ENCODE peak calls at places on chromosomes 2 and 18, in four cellular contexts. G is IMR-90, B is mesenchymal stem cell, U is neuronal stem cell. N is an unnamed sample.

GRCh38 chr2:40455661-40456060 is 3.8 kb upstream of the SLC8A1 start:
- DNase-seq in U (no peak), B (no peak), G (peak), N (no peak)

GRCh38 chr2:36450466-36451196 is 95.1 kb downstream of the CRIM1 start:
- DNase-seq in B (peak), G (peak), U (no peak), N (no peak)

GRCh38 chr18:13232060-13232917 is 13.7 kb downstream of the LDLRAD4 start:
- DNase-seq in U (no peak), G (no peak), B (no peak), N (no peak)

GRCh38 chr18:37668971-37669747 is 103.6 kb upstream of the CELF4 start:
- DNase-seq in U (peak), G (no peak), B (no peak), N (peak)

GRCh38 chr2:184205048-184205596 is 393.2 kb upstream of the ZNF804A start:
- DNase-seq in U (no peak), G (no peak), B (no peak), N (no peak)

GRCh38 chr2:160324161-160324768 is 124.2 kb upstream of the ITGB6 start:
- DNase-seq in B (peak), U (no peak), G (peak), N (no peak)

GRCh38 chr18:35436076-35436649 is 59.0 kb upstream of the ZNF396 start:
- DNase-seq in U (no peak), G (peak), B (no peak), N (no peak)

GRCh38 chr18:23683671-23684070 is 5.6 kb upstream of the LAMA3 start:
- DNase-seq in G (peak), B (no peak), U (no peak), N (no peak)

GRCh38 chr2:33276868-33277503 is 199.5 kb upstream of the RASGRP3 start:
- DNase-seq in B (no peak), G (no peak), U (no peak), N (no peak)

GRCh38 chr2:195612515-195613495 is 44.2 kb upstream of the SLC39A10 start:
- DNase-seq in U (peak), G (peak), B (peak), N (peak)

GRCh38 chr2:30201990-30202389 is 29.3 kb upstream of the LBH start:
- DNase-seq in U (no peak), G (peak), B (no peak), N (no peak)

GRCh38 chr2:190524928-190525327 is 9.6 kb downstream of the NEMP2 start:
- DNase-seq in G (no peak), U (no peak), B (no peak), N (no peak)

GRCh38 chr2:170817247-170817998 is 736 bp downstream of the GAD1 start:
- DNase-seq in G (peak), U (peak), B (peak), N (peak)

GRCh38 chr2:205746408-205746785 is 64.1 kb downstream of the NRP2 start:
- DNase-seq in G (no peak), B (no peak), U (no peak), N (no peak)

GRCh38 chr2:235934059-235934896 is 233.9 kb downstream of the GBX2 start:
- DNase-seq in U (no peak), G (peak), B (peak), N (peak)

GRCh38 chr2:230713331-230714121 is 884 bp downstream of the CAB39 start:
- DNase-seq in B (no peak), U (peak), G (no peak), N (peak)

GRCh38 chr2:32647180-32647651 is 19.4 kb downstream of the TTC27 start:
- DNase-seq in G (peak), B (peak), U (no peak), N (no peak)

GRCh38 chr2:235553291-235553690 is 59.4 kb downstream of the AGAP1 start:
- DNase-seq in U (no peak), G (no peak), B (no peak), N (no peak)

GRCh38 chr2:77488141-77488540 is 34.0 kb downstream of the LRRTM4 start:
- DNase-seq in B (no peak), U (no peak), G (no peak), N (no peak)

GRCh38 chr2:159497256-159497655 is 119.1 kb downstream of the BAZ2B start:
- DNase-seq in U (no peak), B (peak), G (peak), N (no peak)

GRCh38 chr2:223026357-223027110 is 25.5 kb upstream of the KCNE4 start:
- DNase-seq in U (no peak), B (peak), G (peak), N (no peak)

GRCh38 chr2:32947076-32947483 is 327 bp downstream of the LTBP1 start:
- DNase-seq in B (no peak), U (peak), G (no peak), N (no peak)

GRCh38 chr2:88281302-88282217 is 111.4 kb downstream of the THNSL2 start:
- DNase-seq in U (peak), G (no peak), B (no peak), N (no peak)

GRCh38 chr2:241002275-241003046 is 4.0 kb downstream of the SNED1 start:
- DNase-seq in U (no peak), B (no peak), G (no peak), N (no peak)

GRCh38 chr2:15630958-15631719 is 39.5 kb downstream of the DDX1 start:
- DNase-seq in B (no peak), U (no peak), G (no peak), N (no peak)

GRCh38 chr2:25672500-25673169 is 742 bp downstream of the DTNB start:
- DNase-seq in G (peak), U (peak), B (peak), N (peak)

GRCh38 chr2:39094717-39095363 is 26.0 kb downstream of the SOS1 start:
- DNase-seq in G (peak), B (peak), U (no peak), N (no peak)

GRCh38 chr2:29923110-29923721 is 1.8 kb upstream of the ALK start:
- DNase-seq in U (peak), G (peak), B (peak), N (peak)

GRCh38 chr2:99389946-99390345 is 52.8 kb downstream of the EIF5B start:
- DNase-seq in B (no peak), U (no peak), G (no peak), N (no peak)

GRCh38 chr2:171347591-171348032 is 86.2 kb downstream of the METTL8 start:
- DNase-seq in U (no peak), G (peak), B (peak), N (no peak)

GRCh38 chr2:14761118-14761517 is 128.6 kb downstream of the LRATD1 start:
- DNase-seq in B (no peak), G (no peak), U (no peak), N (no peak)

GRCh38 chr2:12434609-12435008 is 282.1 kb upstream of the TRIB2 start:
- DNase-seq in B (no peak), U (no peak), G (no peak), N (no peak)

GRCh38 chr18:74292541-74292858 is 737 bp upstream of the CYB5A start:
- DNase-seq in G (no peak), B (no peak), U (no peak), N (no peak)

GRCh38 chr2:1584051-1584531 is 160.2 kb downstream of the PXDN start:
- DNase-seq in B (no peak), U (no peak), G (no peak), N (no peak)

GRCh38 chr2:120670771-120671480 is 64.7 kb upstream of the GLI2 start:
- DNase-seq in U (no peak), G (no peak), B (no peak), N (no peak)

GRCh38 chr2:120669971-120670370 is 65.7 kb upstream of the GLI2 start:
- DNase-seq in G (no peak), B (no peak), U (no peak), N (no peak)

GRCh38 chr2:120670371-120670770 is 65.3 kb upstream of the GLI2 start:
- DNase-seq in U (no peak), G (no peak), B (no peak), N (no peak)

GRCh38 chr2:120667981-120668380 is 67.7 kb upstream of the GLI2 start:
- DNase-seq in B (no peak), U (no peak), G (no peak), N (no peak)

DNA sequence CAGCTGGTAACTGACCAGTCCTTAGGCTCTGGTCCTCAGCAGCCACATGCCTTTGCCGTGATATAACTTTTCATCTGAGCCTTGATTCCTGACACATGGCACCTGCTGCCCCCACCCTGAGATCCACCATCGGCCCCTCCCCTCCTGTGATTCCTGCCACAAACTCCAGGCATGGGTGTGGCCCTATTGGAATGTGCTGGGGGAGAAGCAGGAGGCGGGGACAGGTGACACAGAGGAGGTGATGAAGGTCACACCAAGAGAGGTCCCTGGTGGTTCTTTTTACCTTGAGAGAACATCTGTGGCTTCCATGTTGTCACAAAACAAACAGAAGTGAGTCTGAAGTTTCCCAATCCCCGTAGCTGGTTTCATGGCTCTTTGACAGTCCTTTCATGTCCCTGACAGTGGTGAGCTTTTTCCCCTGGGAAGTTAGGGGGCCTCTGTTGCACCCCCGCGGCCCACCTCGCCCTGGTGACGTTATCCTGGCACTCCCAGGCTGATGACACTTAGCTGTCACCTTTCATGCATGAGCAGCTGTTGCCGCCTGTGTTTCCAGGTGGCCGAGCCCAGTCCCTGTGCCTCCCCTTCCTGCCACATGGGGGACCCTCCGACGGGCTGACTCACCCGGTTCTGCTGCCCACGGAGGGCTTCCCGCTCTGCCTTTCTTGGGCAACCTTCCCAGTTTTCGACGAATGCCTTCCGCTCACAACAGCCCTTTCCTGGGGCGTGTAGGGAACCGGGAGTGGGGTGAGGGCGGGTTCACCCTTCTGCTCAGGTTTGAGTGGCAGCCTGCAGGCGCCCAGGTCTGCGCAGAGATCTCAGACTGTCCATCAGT is 66.3 kb upstream of the GLI2 start:
- DNase-seq in B (peak), G (peak), U (no peak), N (peak)
- H3K18ac ChIP-seq in B (no peak), G (no peak), U (no peak), N (no peak)

GRCh38 chr2:218295029-218295428 is 2.7 kb upstream of the TMBIM1 start:
- DNase-seq in B (no peak), G (no peak), U (no peak), N (no peak)

GRCh38 chr2:218296200-218296599 is 3.9 kb upstream of the TMBIM1 start:
- DNase-seq in B (no peak), G (no peak), U (no peak), N (no peak)

GRCh38 chr2:218293715-218294429 is 1.6 kb upstream of the TMBIM1 start:
- DNase-seq in B (no peak), G (no peak), U (no peak), N (no peak)

GRCh38 chr2:218292700-218293014 is 354 bp upstream of the TMBIM1 start:
- DNase-seq in G (no peak), B (no peak), U (no peak), N (no peak)

GRCh38 chr2:218294430-218294999 is 2.2 kb upstream of the TMBIM1 start:
- DNase-seq in U (no peak), B (no peak), G (no peak), N (no peak)
- H3K18ac ChIP-seq in U (no peak), B (no peak), G (no peak), N (no peak)

DNA sequence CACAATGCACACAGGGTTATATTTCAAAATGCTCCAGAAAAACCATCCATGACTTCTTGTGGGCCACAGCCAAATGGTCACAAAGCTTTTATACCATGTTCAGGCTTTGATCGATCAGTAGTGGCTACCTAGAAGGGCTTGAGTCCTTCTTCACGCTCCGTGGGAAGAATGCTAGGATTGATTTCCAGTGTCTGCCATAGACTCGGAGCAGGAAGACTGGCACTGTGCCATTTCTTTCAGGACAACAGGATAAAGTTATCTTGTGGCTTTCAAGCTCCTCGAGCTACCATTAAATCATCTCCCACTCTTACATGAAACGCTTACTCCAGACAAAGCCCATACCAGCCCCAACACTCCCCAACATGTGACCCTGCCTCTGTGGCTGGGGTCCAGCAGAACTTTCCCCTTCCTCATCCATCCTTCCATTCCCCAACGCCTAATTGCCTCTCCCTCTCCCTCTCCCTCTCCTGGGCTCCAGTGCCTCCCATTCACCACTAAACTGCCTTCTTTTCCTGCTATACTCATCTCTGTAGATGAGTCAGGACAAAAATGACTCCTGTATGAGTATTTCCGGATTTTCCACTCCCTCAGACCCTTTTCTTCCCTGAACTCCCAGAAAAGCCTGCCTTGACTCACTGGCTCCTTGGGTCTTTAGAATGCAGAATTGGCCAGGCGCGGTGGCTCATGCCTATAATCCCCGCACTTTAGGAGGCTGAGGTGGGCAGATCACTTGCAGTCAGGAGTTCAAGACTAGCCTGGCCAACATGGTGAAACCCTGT is 40.9 kb downstream of the ADD2 start:
- DNase-seq in U (no peak), G (peak), B (no peak), N (peak)
- H3K18ac ChIP-seq in U (no peak), G (no peak), B (no peak), N (peak)

GRCh38 chr18:32769242-32770180 is 3.3 kb downstream of the KLHL14 start:
- DNase-seq in G (no peak), U (no peak), B (peak), N (peak)

GRCh38 chr18:32771169-32771751 is 1.6 kb downstream of the KLHL14 start:
- DNase-seq in U (no peak), G (no peak), B (peak), N (peak)

GRCh38 chr18:32768646-32769206 is 4.1 kb downstream of the KLHL14 start:
- DNase-seq in B (peak), U (no peak), G (no peak), N (no peak)

GRCh38 chr18:32770651-32771168 is 2.1 kb downstream of the KLHL14 start:
- DNase-seq in B (no peak), G (no peak), U (no peak), N (peak)

DNA sequence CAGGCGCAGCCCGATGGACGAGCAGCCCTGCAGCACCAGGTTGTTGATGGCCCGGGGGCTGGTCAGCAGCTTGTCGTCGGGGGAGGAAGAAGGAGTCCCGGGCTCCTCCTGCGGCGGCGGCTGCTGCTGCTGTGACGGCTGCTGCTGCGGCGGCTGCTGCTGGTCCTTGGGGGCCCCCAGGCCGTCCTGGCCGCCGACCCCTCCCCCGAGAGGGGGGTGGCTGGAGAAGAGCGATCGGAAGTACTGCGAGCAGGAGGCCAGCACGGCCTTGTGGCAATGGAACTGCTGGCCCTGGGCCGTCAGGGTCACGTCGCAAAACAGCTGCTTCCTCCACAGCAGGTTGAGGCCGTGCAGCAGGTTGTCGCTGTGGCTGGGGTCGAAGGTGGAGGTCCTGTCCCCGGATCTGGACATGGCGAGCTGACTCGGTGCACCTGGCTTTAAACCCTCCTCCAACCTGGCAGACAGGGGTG is 2.6 kb downstream of the KLHL14 start:
- DNase-seq in B (peak), U (no peak), G (no peak), N (peak)
- H3K18ac ChIP-seq in B (peak), U (peak), G (no peak), N (no peak)

DNA sequence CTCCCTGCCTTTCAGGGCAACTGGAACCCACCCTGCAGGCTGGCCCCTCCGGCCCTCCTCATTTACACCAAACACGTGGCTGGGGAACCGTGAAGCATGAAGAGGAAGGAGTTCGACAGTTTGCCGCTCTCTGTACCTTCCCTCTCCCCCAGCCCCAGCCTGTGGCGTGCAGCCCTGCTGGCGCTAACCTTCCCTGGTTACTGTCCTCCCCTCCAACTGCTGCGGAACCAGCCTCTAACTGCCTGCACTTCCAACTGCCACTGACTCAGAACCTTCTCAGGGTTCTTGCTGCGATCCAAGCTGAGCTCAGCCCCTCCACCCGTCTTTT is 19.2 kb upstream of the GNAL start:
- DNase-seq in B (no peak), G (no peak), U (no peak), N (peak)
- H3K18ac ChIP-seq in B (no peak), G (no peak), U (peak), N (no peak)

GRCh38 chr2:239171643-239172042 is 229.2 kb downstream of the HDAC4 start:
- DNase-seq in G (no peak), B (no peak), U (no peak), N (no peak)
- H3K18ac ChIP-seq in G (no peak), B (no peak), U (no peak), N (no peak)

DNA sequence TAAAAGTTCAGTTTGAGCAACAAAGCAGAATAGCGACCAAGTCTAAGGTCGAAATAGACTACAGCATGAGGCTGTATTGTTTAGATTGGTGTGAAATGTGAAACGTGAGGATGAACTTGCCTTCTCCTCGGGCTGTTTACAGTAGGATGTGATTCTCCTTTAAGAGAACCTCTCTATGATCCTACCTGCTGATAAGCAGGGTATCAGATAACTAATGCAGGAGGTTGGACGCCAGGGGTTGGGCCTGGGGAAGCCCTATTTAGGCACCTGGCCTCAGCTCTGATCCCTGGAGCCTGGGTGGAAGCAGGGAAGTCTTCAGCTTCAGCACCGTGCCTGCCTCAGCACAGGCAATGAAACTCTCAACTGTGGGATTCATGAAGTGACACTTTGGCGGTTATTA is 11.4 kb downstream of the CRYGD start:
- DNase-seq in G (no peak), U (no peak), B (no peak), N (peak)
- H3K18ac ChIP-seq in G (no peak), U (no peak), B (no peak), N (no peak)

DNA sequence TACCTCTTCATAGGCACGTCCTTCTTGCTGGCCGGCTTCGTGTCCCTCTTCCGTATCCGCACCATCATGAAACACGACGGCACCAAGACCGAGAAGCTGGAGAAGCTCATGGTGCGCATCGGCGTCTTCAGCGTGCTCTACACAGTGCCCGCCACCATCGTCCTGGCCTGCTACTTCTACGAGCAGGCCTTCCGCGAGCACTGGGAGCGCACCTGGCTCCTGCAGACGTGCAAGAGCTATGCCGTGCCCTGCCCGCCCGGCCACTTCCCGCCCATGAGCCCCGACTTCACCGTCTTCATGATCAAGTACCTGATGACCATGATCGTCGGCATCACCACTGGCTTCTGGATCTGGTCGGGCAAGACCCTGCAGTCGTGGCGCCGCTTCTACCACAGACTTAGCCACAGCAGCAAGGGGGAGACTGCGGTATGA is 2.3 kb downstream of the FZD7 start:
- DNase-seq in B (no peak), U (peak), G (peak), N (no peak)
- H3K18ac ChIP-seq in B (peak), U (peak), G (peak), N (peak)

GRCh38 chr2:64750001-64750816 is 96.5 kb upstream of the SERTAD2 start:
- DNase-seq in U (no peak), B (peak), G (peak), N (peak)
- H3K18ac ChIP-seq in U (peak), B (peak), G (peak), N (peak)